ENCODE peak calls at places on chromosomes 12 and 14, in four cellular contexts. One of them, this sample, is unnamed.

GRCh38 chr14:80395031-80395430 is 183.7 kb upstream of the DIO2 start:
- DNase-seq in retinal pigment epithelial cell: no peak
- DNase-seq in esophagus squamous epithelium: no peak
- DNase-seq in RWPE1: no peak
- DNase-seq in this sample: no peak

GRCh38 chr14:36817071-36817930 is 155.6 kb downstream of the PAX9 start:
- DNase-seq in retinal pigment epithelial cell: no peak
- DNase-seq in esophagus squamous epithelium: no peak
- DNase-seq in RWPE1: no peak
- DNase-seq in this sample: no peak

GRCh38 chr14:105064721-105065143 is 498 bp downstream of the GPR132 start:
- DNase-seq in RWPE1: no peak
- DNase-seq in retinal pigment epithelial cell: no peak
- DNase-seq in esophagus squamous epithelium: no peak
- DNase-seq in this sample: no peak

GRCh38 chr14:89185919-89186849 is 230.8 kb downstream of the FOXN3 start:
- DNase-seq in RWPE1: peak
- DNase-seq in esophagus squamous epithelium: no peak
- DNase-seq in retinal pigment epithelial cell: peak
- DNase-seq in this sample: no peak

GRCh38 chr12:109290061-109290460 is 19.0 kb downstream of the FOXN4 start:
- DNase-seq in retinal pigment epithelial cell: no peak
- DNase-seq in esophagus squamous epithelium: no peak
- DNase-seq in RWPE1: no peak
- DNase-seq in this sample: no peak

GRCh38 chr12:113620437-113620976 is 148.8 kb upstream of the LHX5 start:
- DNase-seq in retinal pigment epithelial cell: no peak
- DNase-seq in RWPE1: no peak
- DNase-seq in esophagus squamous epithelium: no peak
- DNase-seq in this sample: no peak

GRCh38 chr14:71408362-71409035 is 501.2 kb downstream of the PCNX1 start:
- DNase-seq in RWPE1: no peak
- DNase-seq in retinal pigment epithelial cell: no peak
- DNase-seq in esophagus squamous epithelium: no peak
- DNase-seq in this sample: no peak

GRCh38 chr12:109863961-109864712 is 16.2 kb downstream of the GLTP start:
- DNase-seq in esophagus squamous epithelium: no peak
- DNase-seq in RWPE1: no peak
- DNase-seq in retinal pigment epithelial cell: no peak
- DNase-seq in this sample: no peak

GRCh38 chr12:534216-534615 is 74.5 kb downstream of the B4GALNT3 start:
- DNase-seq in retinal pigment epithelial cell: no peak
- DNase-seq in RWPE1: no peak
- DNase-seq in esophagus squamous epithelium: no peak
- DNase-seq in this sample: no peak

GRCh38 chr12:88227871-88228270 is 85.8 kb downstream of the TMTC3 start:
- DNase-seq in esophagus squamous epithelium: no peak
- DNase-seq in retinal pigment epithelial cell: no peak
- DNase-seq in RWPE1: no peak
- DNase-seq in this sample: no peak

GRCh38 chr12:2586159-2587035 is 208.4 kb upstream of the FKBP4 start:
- DNase-seq in esophagus squamous epithelium: no peak
- DNase-seq in retinal pigment epithelial cell: no peak
- DNase-seq in RWPE1: no peak
- DNase-seq in this sample: no peak

GRCh38 chr12:52356031-52356761 is 11.1 kb downstream of the KRT85 start:
- DNase-seq in retinal pigment epithelial cell: no peak
- DNase-seq in esophagus squamous epithelium: no peak
- DNase-seq in RWPE1: no peak
- DNase-seq in this sample: no peak

GRCh38 chr14:36834293-36834692 is 172.6 kb downstream of the PAX9 start:
- DNase-seq in RWPE1: no peak
- DNase-seq in esophagus squamous epithelium: no peak
- DNase-seq in retinal pigment epithelial cell: no peak
- DNase-seq in this sample: no peak

GRCh38 chr12:80268924-80269749 is 169.8 kb downstream of the OTOGL start:
- DNase-seq in esophagus squamous epithelium: no peak
- DNase-seq in RWPE1: peak
- DNase-seq in retinal pigment epithelial cell: peak
- DNase-seq in this sample: peak

GRCh38 chr14:41498959-41499358 is 107.7 kb upstream of the LRFN5 start:
- DNase-seq in retinal pigment epithelial cell: no peak
- DNase-seq in RWPE1: no peak
- DNase-seq in esophagus squamous epithelium: no peak
- DNase-seq in this sample: no peak

GRCh38 chr12:179131-179884 is 34.6 kb downstream of the SLC6A12 start:
- DNase-seq in retinal pigment epithelial cell: no peak
- DNase-seq in RWPE1: no peak
- DNase-seq in esophagus squamous epithelium: no peak
- DNase-seq in this sample: no peak

GRCh38 chr12:123384318-123384993 is 524 bp downstream of the KMT5A start:
- DNase-seq in retinal pigment epithelial cell: no peak
- DNase-seq in esophagus squamous epithelium: no peak
- DNase-seq in RWPE1: peak
- DNase-seq in this sample: no peak

GRCh38 chr12:89092297-89092696 is 260.0 kb downstream of the DUSP6 start:
- DNase-seq in retinal pigment epithelial cell: no peak
- DNase-seq in RWPE1: no peak
- DNase-seq in esophagus squamous epithelium: no peak
- DNase-seq in this sample: no peak

GRCh38 chr12:94941440-94941862 is 62.0 kb downstream of the NDUFA12 start:
- DNase-seq in RWPE1: peak
- DNase-seq in esophagus squamous epithelium: no peak
- DNase-seq in retinal pigment epithelial cell: peak
- DNase-seq in this sample: peak

GRCh38 chr12:46933947-46934346 is 108.2 kb upstream of the SLC38A4 start:
- DNase-seq in retinal pigment epithelial cell: no peak
- DNase-seq in RWPE1: peak
- DNase-seq in esophagus squamous epithelium: no peak
- DNase-seq in this sample: no peak

GRCh38 chr12:39592295-39592694 is 27.3 kb downstream of the ABCD2 start:
- DNase-seq in esophagus squamous epithelium: no peak
- DNase-seq in retinal pigment epithelial cell: no peak
- DNase-seq in RWPE1: no peak
- DNase-seq in this sample: no peak

GRCh38 chr12:117034249-117034648 is 65.0 kb downstream of the TESC start:
- DNase-seq in RWPE1: no peak
- DNase-seq in retinal pigment epithelial cell: no peak
- DNase-seq in esophagus squamous epithelium: no peak
- DNase-seq in this sample: no peak

GRCh38 chr14:60971271-60971670 is 9.6 kb downstream of the TRMT5 start:
- DNase-seq in retinal pigment epithelial cell: no peak
- DNase-seq in esophagus squamous epithelium: no peak
- DNase-seq in RWPE1: no peak
- DNase-seq in this sample: no peak

GRCh38 chr12:1534708-1535107 is 59.7 kb downstream of the FBXL14 start:
- DNase-seq in esophagus squamous epithelium: no peak
- DNase-seq in retinal pigment epithelial cell: no peak
- DNase-seq in RWPE1: no peak
- DNase-seq in this sample: no peak

GRCh38 chr14:53153702-53154112 is 584 bp upstream of the DDHD1 start:
- DNase-seq in esophagus squamous epithelium: no peak
- DNase-seq in RWPE1: no peak
- DNase-seq in retinal pigment epithelial cell: no peak
- DNase-seq in this sample: no peak

GRCh38 chr12:95574799-95575452 is 23.6 kb upstream of the USP44 start:
- DNase-seq in RWPE1: peak
- DNase-seq in esophagus squamous epithelium: no peak
- DNase-seq in retinal pigment epithelial cell: peak
- DNase-seq in this sample: no peak

GRCh38 chr12:65532744-65533143 is 254.3 kb downstream of the MSRB3 start:
- DNase-seq in retinal pigment epithelial cell: peak
- DNase-seq in esophagus squamous epithelium: no peak
- DNase-seq in RWPE1: no peak
- DNase-seq in this sample: peak

GRCh38 chr14:77950371-77950770 is 150.5 kb downstream of the ADCK1 start:
- DNase-seq in esophagus squamous epithelium: no peak
- DNase-seq in RWPE1: no peak
- DNase-seq in retinal pigment epithelial cell: no peak
- DNase-seq in this sample: no peak

GRCh38 chr14:90606434-90606833 is 209.6 kb downstream of the CALM1 start:
- DNase-seq in retinal pigment epithelial cell: no peak
- DNase-seq in esophagus squamous epithelium: no peak
- DNase-seq in RWPE1: no peak
- DNase-seq in this sample: no peak

GRCh38 chr12:118082161-118082560 is 21.2 kb upstream of the WSB2 start:
- DNase-seq in RWPE1: no peak
- DNase-seq in esophagus squamous epithelium: no peak
- DNase-seq in retinal pigment epithelial cell: no peak
- DNase-seq in this sample: no peak

GRCh38 chr14:28666961-28667360 is 99.6 kb upstream of the FOXG1 start:
- DNase-seq in RWPE1: no peak
- DNase-seq in retinal pigment epithelial cell: no peak
- DNase-seq in esophagus squamous epithelium: no peak
- DNase-seq in this sample: no peak

GRCh38 chr12:116529048-116529447 is 30.1 kb upstream of the MAP1LC3B2 start:
- DNase-seq in RWPE1: no peak
- DNase-seq in esophagus squamous epithelium: no peak
- DNase-seq in retinal pigment epithelial cell: no peak
- DNase-seq in this sample: no peak

GRCh38 chr12:56449622-56449984 is 377 bp upstream of the TIMELESS start:
- DNase-seq in esophagus squamous epithelium: no peak
- DNase-seq in retinal pigment epithelial cell: no peak
- DNase-seq in RWPE1: no peak
- DNase-seq in this sample: no peak

GRCh38 chr12:31890295-31891285 is 68.6 kb upstream of the RESF1 start:
- DNase-seq in RWPE1: no peak
- DNase-seq in esophagus squamous epithelium: no peak
- DNase-seq in retinal pigment epithelial cell: no peak
- DNase-seq in this sample: no peak

GRCh38 chr14:80669416-80669815 is 272.1 kb downstream of the CEP128 start:
- DNase-seq in esophagus squamous epithelium: no peak
- DNase-seq in retinal pigment epithelial cell: no peak
- DNase-seq in RWPE1: no peak
- DNase-seq in this sample: no peak

GRCh38 chr14:103504991-103505565 is 17.6 kb downstream of the CKB start:
- DNase-seq in retinal pigment epithelial cell: no peak
- DNase-seq in esophagus squamous epithelium: no peak
- DNase-seq in RWPE1: no peak
- DNase-seq in this sample: no peak
- TF ChIP-seq CTCF in retinal pigment epithelial cell: peak
- TF ChIP-seq CTCF in esophagus squamous epithelium: no peak
- TF ChIP-seq CTCF in RWPE1: no peak
- TF ChIP-seq CTCF in this sample: no peak

GRCh38 chr12:92928962-92929915 is at the start of gene EEA1:
- DNase-seq in RWPE1: peak
- DNase-seq in esophagus squamous epithelium: peak
- DNase-seq in retinal pigment epithelial cell: peak
- DNase-seq in this sample: peak
- TF ChIP-seq CTCF in RWPE1: peak
- TF ChIP-seq CTCF in esophagus squamous epithelium: peak
- TF ChIP-seq CTCF in retinal pigment epithelial cell: no peak
- TF ChIP-seq CTCF in this sample: no peak

GRCh38 chr14:33848706-33849454 is 102.0 kb downstream of the EGLN3 start:
- DNase-seq in RWPE1: peak
- DNase-seq in esophagus squamous epithelium: no peak
- DNase-seq in retinal pigment epithelial cell: peak
- DNase-seq in this sample: peak
- TF ChIP-seq CTCF in RWPE1: peak
- TF ChIP-seq CTCF in esophagus squamous epithelium: peak
- TF ChIP-seq CTCF in retinal pigment epithelial cell: peak
- TF ChIP-seq CTCF in this sample: peak

GRCh38 chr14:22597771-22598098 is 365 bp upstream of the ABHD4 start:
- DNase-seq in retinal pigment epithelial cell: no peak
- DNase-seq in RWPE1: no peak
- DNase-seq in esophagus squamous epithelium: no peak
- DNase-seq in this sample: no peak

GRCh38 chr14:22600027-22600426 is 1.9 kb downstream of the ABHD4 start:
- DNase-seq in retinal pigment epithelial cell: no peak
- DNase-seq in esophagus squamous epithelium: no peak
- DNase-seq in RWPE1: no peak
- DNase-seq in this sample: no peak

GRCh38 chr14:22599349-22599748 is 1.2 kb downstream of the ABHD4 start:
- DNase-seq in esophagus squamous epithelium: no peak
- DNase-seq in retinal pigment epithelial cell: no peak
- DNase-seq in RWPE1: no peak
- DNase-seq in this sample: no peak

GRCh38 chr14:22598099-22598895 is at the start of gene ABHD4:
- DNase-seq in retinal pigment epithelial cell: peak
- DNase-seq in RWPE1: peak
- DNase-seq in esophagus squamous epithelium: no peak
- DNase-seq in this sample: no peak

GRCh38 chr14:22598896-22599244 is 770 bp downstream of the ABHD4 start:
- DNase-seq in RWPE1: peak
- DNase-seq in retinal pigment epithelial cell: peak
- DNase-seq in esophagus squamous epithelium: no peak
- DNase-seq in this sample: no peak
- TF ChIP-seq CTCF in RWPE1: no peak
- TF ChIP-seq CTCF in retinal pigment epithelial cell: peak
- TF ChIP-seq CTCF in esophagus squamous epithelium: peak
- TF ChIP-seq CTCF in this sample: peak

GRCh38 chr12:18153826-18154225 is 63.8 kb upstream of the RERGL start:
- DNase-seq in retinal pigment epithelial cell: no peak
- DNase-seq in RWPE1: no peak
- DNase-seq in esophagus squamous epithelium: no peak
- DNase-seq in this sample: no peak

GRCh38 chr12:18160901-18161300 is 70.9 kb upstream of the RERGL start:
- DNase-seq in esophagus squamous epithelium: no peak
- DNase-seq in RWPE1: no peak
- DNase-seq in retinal pigment epithelial cell: no peak
- DNase-seq in this sample: no peak

DNA sequence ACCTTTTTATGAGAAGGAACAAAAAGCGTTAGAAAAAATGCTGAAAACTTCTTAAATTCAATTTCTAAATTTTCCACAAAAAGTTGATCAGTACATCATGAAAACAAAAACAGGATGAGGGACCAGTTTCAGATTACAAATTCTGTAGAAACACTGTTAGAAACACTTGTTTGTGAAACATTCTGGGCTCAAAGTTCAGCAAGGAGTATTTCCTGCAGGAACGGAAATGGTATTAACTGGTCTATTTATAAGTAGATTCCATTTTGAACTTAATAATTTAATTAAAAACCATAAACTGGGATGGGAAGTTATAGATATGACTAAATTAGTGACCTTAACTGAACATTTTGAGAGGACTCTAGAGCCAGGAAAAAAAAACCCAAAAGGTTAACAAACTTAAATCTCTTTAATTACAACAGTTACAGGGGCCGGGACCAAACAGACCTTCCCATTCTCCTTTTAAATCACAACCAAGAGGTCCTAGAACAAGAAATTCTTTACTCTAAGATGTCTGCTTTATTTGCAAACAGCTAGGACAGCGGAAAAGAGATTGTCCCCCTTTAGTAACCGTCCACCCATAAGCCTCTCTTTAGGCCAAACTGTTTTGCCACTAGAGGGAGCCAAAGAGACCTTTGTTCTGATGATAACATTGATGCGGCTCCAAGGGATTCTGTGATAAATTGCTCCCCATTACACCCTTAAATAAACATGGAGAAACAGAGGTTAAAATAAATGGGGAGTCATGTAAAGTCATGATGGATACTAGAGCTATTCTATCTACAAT is 69.0 kb upstream of the RERGL start:
- DNase-seq in retinal pigment epithelial cell: no peak
- DNase-seq in RWPE1: no peak
- DNase-seq in esophagus squamous epithelium: no peak
- DNase-seq in this sample: no peak
- TF ChIP-seq CTCF in retinal pigment epithelial cell: peak
- TF ChIP-seq CTCF in RWPE1: peak
- TF ChIP-seq CTCF in esophagus squamous epithelium: peak
- TF ChIP-seq CTCF in this sample: peak

This sample was measured in kidney epithelial cell.